ENCODE peak calls at places on chromosomes 2 and 18, in four cellular contexts. X is right lobe of liver, Q is tibial nerve, B is heart left ventricle. C is an unnamed sample. For H3K4me1, the result is how much of the 10 kb centered on the place peaks cover.

GRCh38 chr18:21740724-21741510 is at the start of gene MIB1:
- DNase-seq in X (peak), B (peak), Q (no peak), C (peak)

GRCh38 chr2:127632592-127633489 is 13.1 kb upstream of the GPR17 start:
- DNase-seq in X (no peak), B (no peak), Q (no peak), C (peak)

GRCh38 chr18:13810950-13811485 is 12.9 kb upstream of the MC5R start:
- DNase-seq in Q (no peak), B (no peak), X (no peak), C (no peak)

GRCh38 chr2:191991442-191991841 is 144.6 kb upstream of the CAVIN2 start:
- DNase-seq in Q (no peak), X (no peak), B (no peak), C (no peak)

GRCh38 chr2:220779918-220780317 is 792.2 kb downstream of the EPHA4 start:
- DNase-seq in X (no peak), B (no peak), Q (no peak), C (no peak)

GRCh38 chr2:48693645-48694044 is 61.9 kb downstream of the LHCGR start:
- DNase-seq in X (no peak), Q (no peak), B (no peak), C (no peak)

GRCh38 chr2:167925775-167926174 is 321.6 kb downstream of the STK39 start:
- DNase-seq in B (no peak), Q (no peak), X (no peak), C (no peak)

GRCh38 chr2:216606551-216607527 is 26.4 kb upstream of the IGFBP2 start:
- DNase-seq in Q (no peak), X (peak), B (no peak), C (no peak)

GRCh38 chr2:197265931-197266330 is 44.6 kb downstream of the ANKRD44 start:
- DNase-seq in B (no peak), Q (no peak), X (no peak), C (no peak)

GRCh38 chr2:146818122-146818521 is 1026.7 kb upstream of the ACVR2A start:
- DNase-seq in Q (no peak), B (no peak), X (no peak), C (no peak)

GRCh38 chr18:26356045-26356785 is 130.0 kb downstream of the TAF4B start:
- DNase-seq in Q (no peak), B (no peak), X (no peak), C (no peak)

GRCh38 chr2:105571445-105571987 is 172.7 kb upstream of the FHL2 start:
- DNase-seq in B (no peak), X (no peak), Q (no peak), C (no peak)

GRCh38 chr2:96856776-96857673 is 791 bp downstream of the ANKRD39 start:
- DNase-seq in X (no peak), B (peak), Q (no peak), C (peak)

GRCh38 chr2:139790807-139791206 is 1010.6 kb upstream of the NXPH2 start:
- DNase-seq in B (no peak), Q (no peak), X (no peak), C (no peak)

GRCh38 chr18:49441338-49441938 is 19.0 kb downstream of the DYM start:
- DNase-seq in Q (no peak), X (no peak), B (no peak), C (no peak)

GRCh38 chr18:79399275-79400081 is 3.7 kb downstream of the NFATC1 start:
- DNase-seq in B (no peak), X (peak), Q (no peak), C (peak)

GRCh38 chr2:130798472-130799221 is 38.1 kb upstream of the ARHGEF4 start:
- DNase-seq in B (peak), X (no peak), Q (no peak), C (no peak)

GRCh38 chr2:161283926-161284325 is 24.3 kb upstream of the PSMD14 start:
- DNase-seq in B (no peak), X (no peak), Q (no peak), C (no peak)

GRCh38 chr2:166104084-166104483 is 23.7 kb downstream of the SCN1A start:
- DNase-seq in B (no peak), Q (no peak), X (no peak), C (no peak)

GRCh38 chr2:138003411-138003810 is 39.1 kb downstream of the HNMT start:
- DNase-seq in B (no peak), Q (no peak), X (no peak), C (no peak)

GRCh38 chr18:46428368-46428767 is 228.7 kb downstream of the LOXHD1 start:
- DNase-seq in X (no peak), B (no peak), Q (no peak), C (no peak)

GRCh38 chr2:236302555-236302954 is 38.3 kb upstream of the ASB18 start:
- DNase-seq in X (no peak), Q (no peak), B (no peak), C (no peak)

GRCh38 chr2:174038472-174038871 is 73.3 kb upstream of the SP3 start:
- DNase-seq in Q (no peak), X (no peak), B (no peak), C (no peak)

GRCh38 chr2:184730288-184730687 is 132.0 kb downstream of the ZNF804A start:
- DNase-seq in Q (no peak), X (no peak), B (no peak), C (no peak)

GRCh38 chr2:85011098-85011497 is 40.1 kb downstream of the KCMF1 start:
- DNase-seq in B (no peak), X (no peak), Q (no peak), C (no peak)

GRCh38 chr2:168064011-168064998 is 183.1 kb downstream of the STK39 start:
- DNase-seq in B (no peak), Q (no peak), X (no peak), C (no peak)

GRCh38 chr2:74333175-74333574 is 10.0 kb downstream of the SLC4A5 start:
- DNase-seq in B (no peak), X (peak), Q (no peak), C (no peak)

GRCh38 chr2:234679766-234680687 is 183.1 kb upstream of the ARL4C start:
- DNase-seq in X (peak), Q (peak), B (peak), C (no peak)

GRCh38 chr18:49050462-49050861 is 99.7 kb upstream of the SMAD7 start:
- DNase-seq in Q (no peak), X (no peak), B (no peak), C (no peak)

GRCh38 chr2:224882291-224883171 is 159.7 kb downstream of the DOCK10 start:
- DNase-seq in X (no peak), B (no peak), Q (no peak), C (no peak)

GRCh38 chr2:232573821-232574435 is 23.4 kb downstream of the EIF4E2 start:
- DNase-seq in B (no peak), X (no peak), Q (no peak), C (no peak)

GRCh38 chr2:155223781-155224406 is 525.4 kb downstream of the KCNJ3 start:
- DNase-seq in B (no peak), Q (no peak), X (no peak), C (no peak)

GRCh38 chr2:43103093-43103404 is 123.4 kb downstream of the ZFP36L2 start:
- DNase-seq in B (no peak), Q (no peak), X (no peak), C (no peak)

GRCh38 chr2:239405071-239405470 is 4.3 kb upstream of the HDAC4 start:
- DNase-seq in X (no peak), Q (no peak), B (no peak), C (no peak)

DNA sequence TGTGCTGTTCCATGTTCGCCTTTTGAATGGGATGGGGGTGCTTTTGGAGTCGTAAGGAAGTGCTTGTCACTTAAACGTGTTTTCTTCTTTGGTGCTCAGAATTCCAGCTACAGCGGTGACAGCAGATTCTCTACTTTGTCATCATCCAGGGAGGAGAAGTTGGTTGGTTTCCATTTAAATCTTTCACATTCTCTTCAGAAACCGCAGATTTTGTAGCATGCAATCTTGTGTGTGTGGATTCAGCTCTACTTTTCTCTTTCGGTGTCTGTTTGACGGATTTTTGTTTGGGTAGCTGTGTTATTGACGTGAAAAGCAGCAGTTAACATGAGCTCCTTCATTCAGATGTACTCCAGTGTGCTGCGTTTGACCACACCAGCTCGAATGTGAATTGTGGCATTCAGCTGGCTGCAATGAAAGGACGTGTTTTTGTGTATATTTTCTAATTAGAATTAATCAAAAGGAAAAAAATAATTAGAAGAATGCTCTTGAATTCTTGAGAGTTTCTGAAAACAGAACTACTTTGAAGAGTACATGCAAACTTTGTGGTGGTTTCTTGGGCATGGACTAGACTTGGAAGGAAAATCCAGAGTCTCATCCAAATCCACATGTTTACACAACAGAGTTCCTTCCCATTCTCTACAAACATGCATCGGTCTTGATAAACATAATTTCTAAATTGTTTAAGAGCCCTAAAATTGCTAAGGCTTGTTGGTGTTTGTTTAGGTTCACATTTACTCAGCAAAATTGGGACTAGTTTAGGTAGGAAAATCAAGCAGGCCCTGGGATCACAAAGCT is 68.7 kb upstream of the RBM44 start:
- DNase-seq in Q (no peak), B (no peak), X (no peak), C (peak)
- H3K4me1 ChIP-seq in Q (half or more), B (half or more), X (under half), C (half or more)

GRCh38 chr2:134780977-134781376 is 57.4 kb upstream of the ACMSD start:
- DNase-seq in X (no peak), B (no peak), Q (no peak), C (no peak)

GRCh38 chr2:134785659-134786058 is 52.8 kb upstream of the ACMSD start:
- DNase-seq in X (no peak), Q (no peak), B (no peak), C (no peak)

GRCh38 chr2:134782107-134782506 is 56.3 kb upstream of the ACMSD start:
- DNase-seq in Q (no peak), B (no peak), X (no peak), C (no peak)

GRCh38 chr2:134783912-134784311 is 54.5 kb upstream of the ACMSD start:
- DNase-seq in B (no peak), Q (no peak), X (no peak), C (no peak)

GRCh38 chr2:134782792-134783191 is 55.6 kb upstream of the ACMSD start:
- DNase-seq in B (no peak), X (no peak), Q (no peak), C (no peak)
- TF ChIP-seq CTCF in B (peak), X (peak), Q (no peak), C (no peak)

GRCh38 chr2:30865218-30865617 is 58.0 kb upstream of the CAPN13 start:
- DNase-seq in Q (no peak), B (no peak), X (no peak), C (no peak)

GRCh38 chr2:30862054-30862651 is 54.9 kb upstream of the CAPN13 start:
- DNase-seq in Q (no peak), B (peak), X (peak), C (peak)

GRCh38 chr2:30860715-30861114 is 53.5 kb upstream of the CAPN13 start:
- DNase-seq in Q (no peak), X (no peak), B (no peak), C (no peak)

GRCh38 chr2:30860003-30860402 is 52.8 kb upstream of the CAPN13 start:
- DNase-seq in Q (no peak), B (no peak), X (no peak), C (no peak)
- TF ChIP-seq POLR2A in Q (no peak), B (no peak), X (no peak), C (no peak)

GRCh38 chr2:55610954-55611743 is 6.3 kb downstream of the PPP4R3B start:
- DNase-seq in B (no peak), Q (no peak), X (no peak), C (no peak)
- H3K4me1 ChIP-seq in B (under half), Q (half or more), X (under half), C (under half)

DNA sequence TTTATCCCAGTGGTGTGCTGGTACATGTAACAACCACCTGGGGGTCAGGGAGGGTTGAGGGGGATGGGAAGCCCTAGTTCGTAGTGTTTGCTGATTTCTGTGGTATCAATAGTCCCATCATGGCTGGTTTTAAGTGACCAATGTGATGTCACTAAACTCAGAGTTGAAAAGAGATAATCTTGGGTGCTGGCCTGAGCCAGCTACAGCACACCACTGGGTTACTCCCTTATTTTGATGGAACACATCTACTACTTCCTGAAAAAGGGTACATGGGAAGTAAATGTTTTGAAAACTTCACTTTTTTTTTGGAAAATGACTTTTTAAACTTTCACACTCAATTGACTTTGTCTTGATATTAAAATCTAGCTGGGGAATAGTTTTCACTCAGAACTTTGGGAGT is 87.0 kb upstream of the CXCR4 start:
- DNase-seq in B (no peak), X (no peak), Q (no peak), C (no peak)
- TF ChIP-seq CTCF in B (no peak), X (no peak), Q (no peak), C (no peak)

GRCh38 chr2:121071058-121071504 is 213.9 kb downstream of the TFCP2L1 start:
- DNase-seq in B (peak), Q (peak), X (peak), C (peak)
- TF ChIP-seq POLR2A in B (no peak), Q (no peak), X (no peak), C (no peak)